ENCODE peak calls at places on chromosome 4, in four cellular contexts. M is SK-N-SH, B is WTC11, I is HepG2. S is an unnamed sample.

GRCh38 chr4:153945704-153946103 is 156.8 kb upstream of the SFRP2 start:
- DNase-seq in M (no peak), I (no peak), B (no peak), S (no peak)

GRCh38 chr4:22532896-22533295 is 17.0 kb upstream of the ADGRA3 start:
- DNase-seq in M (no peak), B (no peak), I (no peak), S (no peak)

GRCh38 chr4:27463816-27464215 is 603.2 kb downstream of the STIM2 start:
- DNase-seq in I (no peak), M (no peak), B (no peak), S (no peak)

GRCh38 chr4:160318567-160319220 is 1215.8 kb downstream of the RAPGEF2 start:
- DNase-seq in M (no peak), I (no peak), B (no peak), S (no peak)

GRCh38 chr4:110071466-110071865 is 126.9 kb downstream of the ELOVL6 start:
- DNase-seq in M (no peak), I (no peak), B (peak; percentile 18), S (no peak)

GRCh38 chr4:119676101-119676500 is 47.5 kb upstream of the PDE5A start:
- DNase-seq in M (no peak), B (no peak), I (no peak), S (no peak)

GRCh38 chr4:140103676-140104075 is 50.3 kb downstream of the MAML3 start:
- DNase-seq in B (no peak), I (no peak), M (no peak), S (no peak)

GRCh38 chr4:52407545-52407944 is 251.6 kb downstream of the USP46 start:
- DNase-seq in I (peak; percentile 20), B (no peak), M (no peak), S (no peak)

GRCh38 chr4:109560687-109561452 is 824 bp downstream of the MCUB start:
- DNase-seq in M (peak; percentile 53), I (no peak), B (no peak), S (peak; percentile 23)

GRCh38 chr4:92198711-92199110 is 105.1 kb upstream of the GRID2 start:
- DNase-seq in B (no peak), M (no peak), I (no peak), S (no peak)

GRCh38 chr4:141340458-141340857 is 119.8 kb downstream of the ZNF330 start:
- DNase-seq in I (no peak), M (no peak), B (no peak), S (no peak)

GRCh38 chr4:120725639-120726585 is 196.6 kb downstream of the PRDM5 start:
- DNase-seq in I (no peak), M (peak; percentile 46), B (no peak), S (no peak)

GRCh38 chr4:93657527-93657926 is 171.0 kb upstream of the ATOH1 start:
- DNase-seq in B (no peak), M (no peak), I (no peak), S (no peak)
- TF ChIP-seq FOXJ3 in B (no peak), M (no peak), I (no peak), S (no peak)

GRCh38 chr4:661856-662761 is 12.0 kb downstream of the ATP5ME start:
- DNase-seq in I (no peak), M (no peak), B (no peak), S (no peak)
- TF ChIP-seq FOXJ3 in I (no peak), M (no peak), B (no peak), S (no peak)

GRCh38 chr4:36351082-36351666 is 69.8 kb downstream of the DTHD1 start:
- DNase-seq in B (peak; percentile 65), I (peak; percentile 19), M (peak; percentile 18), S (peak; percentile 17)

GRCh38 chr4:36349904-36350554 is 68.6 kb downstream of the DTHD1 start:
- DNase-seq in I (no peak), B (no peak), M (no peak), S (no peak)

GRCh38 chr4:36343501-36343900 is 62.1 kb downstream of the DTHD1 start:
- DNase-seq in M (no peak), I (no peak), B (no peak), S (no peak)

GRCh38 chr4:36348403-36348938 is 67.1 kb downstream of the DTHD1 start:
- DNase-seq in I (no peak), B (no peak), M (no peak), S (no peak)
- TF ChIP-seq FOXJ3 in I (no peak), B (no peak), M (no peak), S (no peak)

GRCh38 chr4:124851741-124852140 is 139.2 kb upstream of the ANKRD50 start:
- DNase-seq in M (no peak), I (no peak), B (no peak), S (no peak)
- TF ChIP-seq FOXJ3 in M (no peak), I (no peak), B (no peak), S (no peak)

GRCh38 chr4:168485511-168485910 is 5.2 kb upstream of the DDX60L start:
- DNase-seq in M (no peak), I (no peak), B (no peak), S (no peak)

GRCh38 chr4:168486961-168487820 is 6.9 kb upstream of the DDX60L start:
- DNase-seq in M (no peak), I (no peak), B (no peak), S (peak; percentile 41)

GRCh38 chr4:168487821-168488162 is 7.5 kb upstream of the DDX60L start:
- DNase-seq in I (no peak), B (no peak), M (no peak), S (no peak)

GRCh38 chr4:168483786-168484185 is 3.5 kb upstream of the DDX60L start:
- DNase-seq in I (no peak), B (no peak), M (no peak), S (no peak)

DNA sequence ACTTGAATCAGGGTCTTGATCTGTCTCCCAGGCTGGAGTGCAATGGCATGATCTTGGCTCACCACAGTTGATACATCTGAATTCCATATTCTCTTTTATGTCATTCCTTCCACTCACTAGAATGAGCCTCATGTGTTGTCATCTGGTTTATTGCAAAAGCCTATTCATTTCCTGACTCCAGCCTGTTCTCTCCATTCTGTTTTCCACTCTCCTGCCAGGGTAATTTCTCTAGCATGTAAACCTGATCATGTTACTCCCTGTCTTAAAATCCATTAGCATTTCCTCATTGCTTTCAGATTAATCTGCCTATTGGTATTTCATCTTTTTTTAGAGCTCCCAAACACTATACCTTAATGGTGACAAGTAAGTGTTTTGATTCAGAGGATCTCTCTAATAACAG is 4.3 kb upstream of the DDX60L start:
- DNase-seq in M (no peak), B (no peak), I (no peak), S (no peak)
- TF ChIP-seq FOXJ3 in M (no peak), B (no peak), I (no peak), S (no peak)

DNA sequence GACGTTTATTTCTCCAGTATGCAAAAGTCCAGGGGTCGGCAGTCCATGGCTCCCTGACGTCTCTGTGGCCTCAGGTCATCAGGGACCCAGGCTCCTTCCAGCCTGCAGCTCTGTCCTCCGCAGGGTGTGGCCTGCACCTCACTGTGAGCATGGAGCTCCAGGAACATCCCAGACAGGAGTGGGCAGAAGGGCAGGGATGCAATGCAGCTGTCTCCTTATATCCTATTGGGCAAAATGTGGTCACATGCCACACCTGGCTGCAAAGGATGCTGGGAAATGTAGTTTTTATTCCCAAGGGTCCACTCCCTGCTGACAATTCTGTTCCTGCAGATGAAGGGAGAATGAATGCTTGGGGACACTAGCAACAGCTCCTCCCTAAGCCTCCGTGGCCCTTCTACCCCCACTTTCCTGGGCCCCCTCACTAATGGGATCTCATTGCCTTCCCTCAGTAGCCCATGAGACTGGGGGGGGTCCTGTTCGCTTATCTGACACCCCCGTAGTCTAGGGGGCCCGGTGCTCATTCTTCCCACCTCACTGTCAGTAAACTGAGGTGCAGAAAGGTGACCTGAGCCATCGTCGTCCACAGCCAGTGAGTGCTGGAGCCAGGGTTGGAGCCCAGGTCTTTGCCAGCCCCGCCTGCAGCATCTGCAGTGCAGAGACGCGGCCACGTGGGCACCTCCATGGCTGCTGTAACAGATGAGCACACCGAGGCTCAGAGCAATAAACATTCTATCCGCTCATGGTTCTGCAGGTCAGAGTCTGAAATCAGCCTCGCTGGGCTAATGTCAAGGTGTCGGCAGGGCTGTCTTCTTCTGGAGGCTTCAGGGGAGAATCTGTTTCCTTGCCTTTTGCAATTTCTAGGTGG is 5.9 kb upstream of the GRPEL1 start:
- DNase-seq in B (peak; percentile 52), I (peak; percentile 77), M (peak; percentile 87), S (peak; percentile 78)
- TF ChIP-seq FOXJ3 in B (no peak), I (no peak), M (no peak), S (no peak)

DNA sequence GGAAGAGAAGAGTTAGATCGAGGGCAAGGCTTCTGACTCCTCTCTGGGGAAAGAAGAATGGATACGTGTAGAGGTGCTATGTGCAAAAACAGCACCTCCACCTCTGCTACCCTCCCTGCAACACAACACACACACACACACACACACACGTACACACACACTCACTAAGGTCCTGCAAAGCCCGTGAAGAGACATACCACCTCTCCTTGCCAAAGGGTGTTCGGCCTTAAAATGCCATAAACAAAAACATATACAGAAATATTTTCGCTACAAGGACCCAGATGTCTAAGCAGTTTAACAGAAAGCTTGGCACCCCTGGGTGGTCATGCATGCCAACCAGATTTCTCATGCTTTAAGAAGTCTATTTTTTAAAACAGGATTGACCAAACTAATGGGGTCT is 1.5 kb downstream of the TIFA start:
- DNase-seq in B (no peak), I (no peak), M (no peak), S (peak; percentile 15)
- TF ChIP-seq FOXJ3 in B (no peak), I (no peak), M (no peak), S (no peak)

GRCh38 chr4:128060130-128060619 is 937 bp upstream of the LARP1B start:
- DNase-seq in B (no peak), I (no peak), M (peak; percentile 14), S (peak; percentile 13)

GRCh38 chr4:128060620-128061565 is at the start of gene LARP1B:
- DNase-seq in B (peak; percentile 96), I (peak; percentile 91), M (peak; percentile 98), S (peak; percentile 97)

GRCh38 chr4:128061566-128062536 is 739 bp downstream of the LARP1B start:
- DNase-seq in I (peak; percentile 64), B (peak; percentile 67), M (peak; percentile 78), S (peak; percentile 49)

DNA sequence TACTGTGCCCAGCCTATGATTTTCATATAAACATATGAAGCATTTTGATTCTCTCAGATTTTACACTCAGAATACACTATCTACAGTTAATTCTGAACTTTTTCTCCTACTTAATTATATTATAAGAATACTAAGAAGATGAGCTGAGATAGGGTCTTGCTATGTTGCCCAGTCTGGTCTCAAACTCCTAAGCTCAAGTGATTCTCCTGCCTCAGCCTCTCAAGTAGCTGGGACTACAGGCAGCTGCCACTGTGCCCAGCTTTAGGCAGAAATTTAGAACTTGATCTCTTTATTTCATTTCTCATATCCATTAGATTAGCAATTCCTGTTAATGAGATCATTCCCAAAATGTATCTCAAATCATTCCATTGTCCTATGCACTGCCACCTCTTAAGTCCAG is 4.7 kb upstream of the LARP1B start:
- DNase-seq in I (no peak), B (no peak), M (no peak), S (no peak)
- TF ChIP-seq FOXJ3 in I (no peak), B (no peak), M (no peak), S (no peak)